ENCODE peak calls at places on chromosomes 11 and 22, in four cellular contexts. B is AG04450, P is GM23338, O is A549. H is an unnamed sample.

GRCh38 chr11:61294717-61295595 is at the start of gene VWCE:
- DNase-seq in B (no peak), P (peak), O (peak), H (peak)

GRCh38 chr11:121443688-121444275 is 8.3 kb upstream of the SORL1 start:
- DNase-seq in B (no peak), P (no peak), O (no peak), H (no peak)

GRCh38 chr11:76978239-76978638 is 56.0 kb upstream of the B3GNT6 start:
- DNase-seq in B (no peak), P (no peak), O (no peak), H (no peak)

GRCh38 chr11:118628432-118628831 is 21.0 kb downstream of the PHLDB1 start:
- DNase-seq in B (no peak), P (no peak), O (no peak), H (no peak)

GRCh38 chr11:75793966-75794365 is 21.0 kb upstream of the UVRAG start:
- DNase-seq in B (no peak), P (no peak), O (no peak), H (no peak)

GRCh38 chr11:122076721-122077120 is 39.3 kb downstream of the BLID start:
- DNase-seq in B (no peak), P (no peak), O (no peak), H (no peak)

GRCh38 chr11:119797736-119798135 is 68.7 kb upstream of the NECTIN1 start:
- DNase-seq in B (no peak), P (peak), O (no peak), H (no peak)

GRCh38 chr11:76622481-76623094 is 48.0 kb downstream of the LRRC32 start:
- DNase-seq in B (no peak), P (no peak), O (no peak), H (no peak)

GRCh38 chr11:110829873-110830272 is 117.6 kb upstream of the ARHGAP20 start:
- DNase-seq in B (no peak), P (no peak), O (no peak), H (no peak)

GRCh38 chr11:29251738-29252137 is 765.1 kb downstream of the KCNA4 start:
- DNase-seq in B (no peak), P (no peak), O (no peak), H (no peak)

GRCh38 chr11:2701898-2702434 is 2.2 kb upstream of the KCNQ1OT1 start:
- DNase-seq in B (no peak), P (no peak), O (no peak), H (no peak)

GRCh38 chr11:92212530-92212929 is 12.1 kb upstream of the FAT3 start:
- DNase-seq in B (no peak), P (no peak), O (no peak), H (no peak)

GRCh38 chr11:92216789-92217188 is 7.8 kb upstream of the FAT3 start:
- DNase-seq in B (no peak), P (peak), O (no peak), H (no peak)

GRCh38 chr11:92206441-92206840 is 18.2 kb upstream of the FAT3 start:
- DNase-seq in B (no peak), P (no peak), O (no peak), H (no peak)

GRCh38 chr11:92211576-92212167 is 12.9 kb upstream of the FAT3 start:
- DNase-seq in B (peak), P (peak), O (no peak), H (no peak)
- TF ChIP-seq CTCF in B (peak), P (peak), O (peak), H (no peak)

DNA sequence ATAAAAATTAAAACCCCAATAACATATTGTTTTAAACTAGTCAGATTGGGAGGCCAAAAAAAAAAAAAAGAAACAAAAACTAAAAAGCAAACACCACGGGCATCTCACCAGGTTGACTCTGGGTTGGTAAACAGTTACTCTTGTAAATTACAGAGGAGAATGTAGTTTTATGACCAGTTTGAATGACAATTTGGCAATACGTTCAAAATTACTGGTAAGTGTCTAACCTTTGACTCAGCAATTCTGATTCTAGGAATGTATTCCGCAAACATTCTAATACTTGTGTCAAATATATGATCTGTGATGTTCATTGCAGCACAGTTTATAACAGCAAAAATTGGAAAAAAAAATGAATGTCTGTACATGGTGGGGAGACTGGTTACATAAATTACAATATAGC is 1376.0 kb downstream of the TBC1D22A start:
- DNase-seq in B (no peak), P (no peak), O (no peak), H (no peak)
- H3K27ac ChIP-seq in B (no peak), P (no peak), O (peak), H (no peak)

GRCh38 chr11:41660585-41660984 is 201.1 kb upstream of the LRRC4C start:
- DNase-seq in B (no peak), P (peak), O (no peak), H (no peak)
- TF ChIP-seq CTCF in B (no peak), P (peak), O (no peak), H (no peak)

GRCh38 chr11:97966901-97967300 is 1053.8 kb upstream of the CNTN5 start:
- DNase-seq in B (no peak), P (no peak), O (no peak), H (no peak)
- H3K27ac ChIP-seq in B (no peak), P (no peak), O (no peak), H (no peak)

DNA sequence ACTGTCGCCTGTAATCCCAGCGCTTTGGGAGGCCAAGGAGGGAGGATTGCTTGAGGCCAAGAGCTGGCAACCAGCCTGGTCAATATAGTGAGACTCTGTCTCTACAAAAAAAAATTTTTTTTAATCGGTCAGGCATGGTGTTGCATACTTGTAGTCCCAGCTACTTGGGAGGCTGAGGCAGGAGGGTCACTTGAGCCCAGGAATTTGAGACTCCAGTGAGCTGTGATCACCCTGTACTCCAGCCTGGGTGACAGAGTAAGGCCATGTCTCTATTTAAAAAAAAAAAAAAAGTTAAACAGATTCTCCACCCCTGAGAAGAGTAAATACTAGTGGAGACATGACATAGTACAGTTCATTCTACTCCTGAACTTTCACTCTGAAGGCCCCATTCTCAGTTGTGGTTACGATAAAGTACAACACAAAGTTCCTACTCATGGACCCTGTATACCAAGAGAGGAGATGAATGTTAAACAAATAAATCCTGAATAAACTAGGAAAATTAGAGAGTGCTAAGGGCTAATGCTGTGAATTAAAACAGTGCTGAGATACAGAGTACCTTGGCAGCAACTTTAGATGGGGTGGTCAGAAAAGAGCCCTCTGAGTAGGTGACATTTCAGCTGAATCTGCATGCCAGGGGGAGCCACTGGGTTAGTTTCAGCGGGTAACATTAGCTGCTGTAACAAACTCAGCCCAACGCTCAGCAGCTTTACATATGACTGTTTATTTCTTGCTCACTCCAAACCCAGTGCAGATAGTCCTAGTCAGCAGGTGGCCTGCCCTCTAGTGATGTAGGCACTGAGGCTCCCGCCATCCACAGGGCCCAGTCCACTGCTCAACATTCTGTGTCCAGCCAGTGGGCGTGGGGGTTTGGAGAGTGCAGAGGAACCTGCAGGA is 75.1 kb downstream of the DBX1 start:
- DNase-seq in B (no peak), P (peak), O (no peak), H (no peak)
- TF ChIP-seq CTCF in B (peak), P (peak), O (no peak), H (no peak)

GRCh38 chr22:29370556-29370955 is 17.8 kb downstream of the AP1B1 start:
- DNase-seq in B (no peak), P (peak), O (no peak), H (no peak)

DNA sequence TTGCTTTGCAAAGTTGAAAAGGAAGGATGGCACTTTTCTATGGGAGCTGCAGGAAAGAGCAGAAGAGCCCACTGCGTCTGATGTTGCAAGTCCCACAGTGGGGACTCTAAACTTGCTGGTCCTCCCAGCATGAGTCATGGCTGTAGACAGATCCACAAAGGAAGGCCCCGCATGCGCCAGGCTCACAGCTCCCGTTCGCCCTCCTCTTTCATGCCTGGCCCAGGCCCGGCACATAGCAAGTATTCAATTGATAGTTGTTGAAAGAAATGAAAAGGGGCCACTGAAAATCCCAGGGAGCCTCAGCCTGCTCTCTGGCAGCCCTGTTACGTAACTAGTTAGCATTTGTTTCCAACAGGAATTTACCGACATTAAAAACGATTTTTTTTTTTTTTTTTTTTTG is 18.9 kb downstream of the AP1B1 start:
- DNase-seq in B (no peak), P (peak), O (no peak), H (no peak)
- H3K27ac ChIP-seq in B (no peak), P (peak), O (no peak), H (no peak)

DNA sequence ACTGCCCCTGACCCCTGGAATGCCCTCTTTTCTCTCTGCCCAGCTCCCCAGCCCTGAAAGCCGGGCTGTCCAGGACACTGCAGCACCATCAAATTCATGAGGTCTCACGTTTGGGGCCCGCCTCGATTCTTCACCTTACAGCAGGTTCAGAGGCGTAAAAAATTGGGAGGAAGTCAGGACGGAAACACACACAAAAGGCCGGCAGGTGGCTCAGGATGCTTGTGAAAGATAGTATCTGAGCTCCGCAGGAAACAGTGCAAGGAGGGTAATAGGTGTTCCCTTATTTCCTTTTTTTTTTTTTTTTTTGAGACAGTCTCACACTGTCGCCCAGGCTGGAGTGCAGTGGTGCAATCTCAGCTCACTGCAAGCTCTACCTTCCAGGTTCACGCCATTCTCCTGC is 4.1 kb downstream of the RFPL2 start:
- DNase-seq in B (no peak), P (peak), O (no peak), H (no peak)
- TF ChIP-seq CTCF in B (no peak), P (no peak), O (no peak), H (no peak)